ENCODE peak calls at places on chromosome 21, in nine cellular contexts. T is foreskin fibroblast; B is CD4-positive, alpha-beta T cell; D is endodermal cell; Q is neural crest cell; I is WTC11; U is body of pancreas; S is nephron progenitor cell; Y is fibroblast of lung. G is an unnamed sample.

GRCh38 chr21:29904359-29905282 is 35.2 kb downstream of the GRIK1 start:
- DNase-seq in T (peak), B (no peak), D (peak), Q (no peak), I (no peak), U (no peak), S (no peak), Y (peak), G (no peak)

GRCh38 chr21:17491716-17492414 is 21.0 kb upstream of the CXADR start:
- DNase-seq in T (peak), B (no peak), D (no peak), Q (no peak), I (no peak), U (peak), S (no peak), Y (peak), G (no peak)

GRCh38 chr21:25735221-25735894 is 586 bp downstream of the GABPA start:
- DNase-seq in T (peak), B (peak), D (peak), Q (peak), I (peak), U (peak), S (peak), Y (peak), G (peak)

GRCh38 chr21:16084776-16085364 is 355.1 kb downstream of the USP25 start:
- DNase-seq in T (peak), B (no peak), D (no peak), Q (no peak), I (no peak), U (peak), S (no peak), Y (peak), G (no peak)

GRCh38 chr21:24375201-24375600 is 1232.1 kb downstream of the MRPL39 start:
- DNase-seq in T (no peak), B (no peak), D (peak), Q (no peak), I (peak), U (no peak), S (no peak), Y (no peak), G (no peak)

GRCh38 chr21:15004721-15005370 is 60.0 kb downstream of the NRIP1 start:
- DNase-seq in T (peak), B (no peak), D (no peak), Q (no peak), I (no peak), U (no peak), S (no peak), Y (peak), G (no peak)

GRCh38 chr21:42437786-42438185 is 34.1 kb downstream of the UBASH3A start:
- DNase-seq in T (no peak), B (no peak), D (peak), Q (no peak), I (peak), U (no peak), S (peak), Y (no peak), G (no peak)

GRCh38 chr21:38813143-38813542 is 7.4 kb downstream of the ETS2 start:
- DNase-seq in T (no peak), B (no peak), D (peak), Q (no peak), I (peak), U (no peak), S (no peak), Y (no peak), G (peak)

GRCh38 chr21:27298465-27298864 is 331.6 kb upstream of the ADAMTS5 start:
- DNase-seq in T (peak), B (no peak), D (no peak), Q (no peak), I (no peak), U (no peak), S (no peak), Y (no peak), G (no peak)

GRCh38 chr21:37009740-37010341 is 3.3 kb downstream of the RIPPLY3 start:
- DNase-seq in T (peak), B (peak), D (peak), Q (peak), I (peak), U (peak), S (peak), Y (peak), G (peak)

GRCh38 chr21:28111151-28111619 is 881.5 kb downstream of the LTN1 start:
- DNase-seq in T (peak), B (no peak), D (no peak), Q (no peak), I (no peak), U (peak), S (peak), Y (peak), G (no peak)

GRCh38 chr21:24395320-24395933 is 1211.9 kb downstream of the MRPL39 start:
- DNase-seq in T (no peak), B (no peak), D (no peak), Q (no peak), I (no peak), U (no peak), S (no peak), Y (peak), G (no peak)

GRCh38 chr21:28445081-28445830 is 547.4 kb downstream of the LTN1 start:
- DNase-seq in T (peak), B (no peak), D (no peak), Q (no peak), I (no peak), U (no peak), S (no peak), Y (peak), G (no peak)

GRCh38 chr21:39971961-39972360 is 104.7 kb downstream of the PCP4 start:
- DNase-seq in T (no peak), B (no peak), D (no peak), Q (no peak), I (no peak), U (no peak), S (no peak), Y (no peak), G (no peak)

GRCh38 chr21:25790122-25790951 is 55.6 kb downstream of the GABPA start:
- DNase-seq in T (peak), B (no peak), D (peak), Q (no peak), I (no peak), U (no peak), S (no peak), Y (peak), G (no peak)

GRCh38 chr21:38913120-38913975 is 107.6 kb downstream of the ETS2 start:
- DNase-seq in T (peak), B (no peak), D (peak), Q (peak), I (peak), U (peak), S (peak), Y (peak), G (peak)

GRCh38 chr21:38241029-38241740 is 15.6 kb upstream of the KCNJ15 start:
- DNase-seq in T (peak), B (no peak), D (no peak), Q (no peak), I (no peak), U (peak), S (no peak), Y (peak), G (no peak)

GRCh38 chr21:37803076-37803475 is 113.2 kb downstream of the KCNJ6 start:
- DNase-seq in T (no peak), B (no peak), D (no peak), Q (no peak), I (no peak), U (no peak), S (no peak), Y (no peak), G (no peak)

GRCh38 chr21:25569711-25570110 is 37.6 kb downstream of the MRPL39 start:
- DNase-seq in T (no peak), B (no peak), D (no peak), Q (no peak), I (no peak), U (no peak), S (no peak), Y (no peak), G (no peak)

GRCh38 chr21:40120944-40121575 is 253.8 kb downstream of the PCP4 start:
- DNase-seq in T (peak), B (no peak), D (no peak), Q (no peak), I (no peak), U (peak), S (no peak), Y (peak), G (no peak)

GRCh38 chr21:46667191-46667734 is 31.8 kb downstream of the PRMT2 start:
- DNase-seq in T (peak), B (no peak), D (peak), Q (no peak), I (peak), U (no peak), S (peak), Y (peak), G (no peak)

GRCh38 chr21:34073749-34074282 is 438 bp downstream of the MRPS6 start:
- DNase-seq in T (peak), B (peak), D (peak), Q (peak), I (peak), U (no peak), S (peak), Y (no peak), G (peak)

GRCh38 chr21:25298512-25299491 is 308.5 kb downstream of the MRPL39 start:
- DNase-seq in T (no peak), B (no peak), D (no peak), Q (no peak), I (no peak), U (no peak), S (no peak), Y (peak), G (no peak)

GRCh38 chr21:15207231-15207630 is 142.4 kb upstream of the NRIP1 start:
- DNase-seq in T (peak), B (no peak), D (no peak), Q (no peak), I (no peak), U (no peak), S (no peak), Y (no peak), G (no peak)

GRCh38 chr21:39644069-39644468 is 31.3 kb downstream of the B3GALT5 start:
- DNase-seq in T (no peak), B (no peak), D (no peak), Q (no peak), I (no peak), U (no peak), S (no peak), Y (no peak), G (no peak)

GRCh38 chr21:38048241-38048640 is 132.0 kb upstream of the KCNJ6 start:
- DNase-seq in T (no peak), B (no peak), D (no peak), Q (no peak), I (no peak), U (no peak), S (no peak), Y (no peak), G (no peak)

GRCh38 chr21:37276377-37276776 is 9.2 kb upstream of the VPS26C start:
- DNase-seq in T (no peak), B (no peak), D (no peak), Q (no peak), I (no peak), U (no peak), S (no peak), Y (no peak), G (no peak)

GRCh38 chr21:39451332-39452206 is at the start of gene SH3BGR:
- DNase-seq in T (peak), B (no peak), D (peak), Q (no peak), I (peak), U (peak), S (peak), Y (peak), G (no peak)

GRCh38 chr21:34333150-34333739 is 30.6 kb upstream of the KCNE2 start:
- DNase-seq in T (peak), B (no peak), D (no peak), Q (no peak), I (no peak), U (no peak), S (no peak), Y (peak), G (no peak)

GRCh38 chr21:20388400-20388799 is 609.8 kb upstream of the NCAM2 start:
- DNase-seq in T (no peak), B (no peak), D (no peak), Q (no peak), I (peak), U (no peak), S (no peak), Y (no peak), G (no peak)

GRCh38 chr21:36636439-36636838 is 62.5 kb upstream of the SIM2 start:
- DNase-seq in T (no peak), B (no peak), D (no peak), Q (no peak), I (no peak), U (no peak), S (no peak), Y (no peak), G (no peak)

GRCh38 chr21:33025106-33025470 is 647 bp upstream of the OLIG2 start:
- DNase-seq in T (no peak), B (no peak), D (peak), Q (peak), I (peak), U (no peak), S (peak), Y (no peak), G (no peak)
- TF ChIP-seq CTCF in T (no peak), B (no peak), D (peak), Q (peak), I (no peak), U (no peak), S (peak), Y (no peak), G (no peak)

GRCh38 chr21:41369105-41369914 is 7.5 kb downstream of the MX2 start:
- DNase-seq in T (no peak), B (no peak), D (peak), Q (peak), I (peak), U (peak), S (peak), Y (no peak), G (no peak)
- TF ChIP-seq CTCF in T (peak), B (no peak), D (peak), Q (peak), I (no peak), U (peak), S (peak), Y (no peak), G (no peak)

DNA sequence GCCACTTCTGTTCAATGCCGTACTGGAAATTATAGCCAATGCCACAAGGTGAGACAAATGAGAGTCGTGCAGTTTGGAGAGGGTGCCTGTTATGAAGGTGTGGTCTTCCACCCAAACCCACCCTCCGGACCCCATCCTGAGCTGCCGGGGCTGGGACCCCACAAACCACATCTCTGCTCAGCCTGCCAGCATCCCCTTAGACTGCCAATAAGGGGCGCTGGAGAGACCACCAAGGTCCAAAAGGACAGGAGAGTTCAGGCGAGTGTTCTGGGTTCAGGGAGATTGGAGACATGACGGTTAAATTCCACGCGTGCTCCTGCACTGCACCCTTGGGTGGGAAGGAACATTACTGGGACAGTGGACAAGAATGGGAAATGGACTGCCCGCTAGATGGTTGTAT is 48.7 kb upstream of the COL18A1 start:
- DNase-seq in T (no peak), B (no peak), D (peak), Q (no peak), I (peak), U (no peak), S (no peak), Y (no peak), G (peak)
- TF ChIP-seq CTCF in T (no peak), B (no peak), D (peak), Q (peak), I (no peak), U (no peak), S (no peak), Y (no peak), G (no peak)

GRCh38 chr21:32307706-32308105 is 9.1 kb downstream of the MRAP start:
- DNase-seq in T (peak), B (no peak), D (no peak), Q (no peak), I (no peak), U (no peak), S (no peak), Y (peak), G (no peak)

GRCh38 chr21:32303385-32303784 is 4.7 kb downstream of the MRAP start:
- DNase-seq in T (no peak), B (no peak), D (no peak), Q (no peak), I (no peak), U (no peak), S (no peak), Y (no peak), G (no peak)

GRCh38 chr21:32304998-32305397 is 6.3 kb downstream of the MRAP start:
- DNase-seq in T (no peak), B (no peak), D (no peak), Q (no peak), I (no peak), U (no peak), S (no peak), Y (no peak), G (no peak)

GRCh38 chr21:32308696-32309095 is 10.0 kb downstream of the MRAP start:
- DNase-seq in T (no peak), B (no peak), D (no peak), Q (no peak), I (no peak), U (no peak), S (no peak), Y (no peak), G (no peak)

GRCh38 chr21:32306021-32306780 is 7.5 kb downstream of the MRAP start:
- DNase-seq in T (peak), B (no peak), D (peak), Q (peak), I (peak), U (no peak), S (peak), Y (peak), G (no peak)
- TF ChIP-seq CTCF in T (no peak), B (no peak), D (peak), Q (peak), I (peak), U (no peak), S (peak), Y (no peak), G (no peak)

GRCh38 chr21:43975469-43976098 is 36.5 kb upstream of the TRAPPC10 start:
- DNase-seq in T (peak), B (peak), D (peak), Q (peak), I (peak), U (peak), S (peak), Y (peak), G (peak)
- TF ChIP-seq CTCF in T (peak), B (peak), D (peak), Q (peak), I (peak), U (peak), S (peak), Y (peak), G (peak)

GRCh38 chr21:45471229-45472052 is 66.5 kb downstream of the COL18A1 start:
- DNase-seq in T (peak), B (no peak), D (no peak), Q (no peak), I (no peak), U (peak), S (no peak), Y (peak), G (peak)
- TF ChIP-seq CTCF in T (no peak), B (no peak), D (no peak), Q (no peak), I (no peak), U (no peak), S (no peak), Y (no peak), G (peak)

GRCh38 chr21:35624896-35625295 is 435.4 kb downstream of the SETD4 start:
- DNase-seq in T (no peak), B (no peak), D (no peak), Q (no peak), I (no peak), U (no peak), S (no peak), Y (no peak), G (no peak)
- TF ChIP-seq CTCF in T (no peak), B (no peak), D (no peak), Q (no peak), I (no peak), U (no peak), S (no peak), Y (no peak), G (no peak)

DNA sequence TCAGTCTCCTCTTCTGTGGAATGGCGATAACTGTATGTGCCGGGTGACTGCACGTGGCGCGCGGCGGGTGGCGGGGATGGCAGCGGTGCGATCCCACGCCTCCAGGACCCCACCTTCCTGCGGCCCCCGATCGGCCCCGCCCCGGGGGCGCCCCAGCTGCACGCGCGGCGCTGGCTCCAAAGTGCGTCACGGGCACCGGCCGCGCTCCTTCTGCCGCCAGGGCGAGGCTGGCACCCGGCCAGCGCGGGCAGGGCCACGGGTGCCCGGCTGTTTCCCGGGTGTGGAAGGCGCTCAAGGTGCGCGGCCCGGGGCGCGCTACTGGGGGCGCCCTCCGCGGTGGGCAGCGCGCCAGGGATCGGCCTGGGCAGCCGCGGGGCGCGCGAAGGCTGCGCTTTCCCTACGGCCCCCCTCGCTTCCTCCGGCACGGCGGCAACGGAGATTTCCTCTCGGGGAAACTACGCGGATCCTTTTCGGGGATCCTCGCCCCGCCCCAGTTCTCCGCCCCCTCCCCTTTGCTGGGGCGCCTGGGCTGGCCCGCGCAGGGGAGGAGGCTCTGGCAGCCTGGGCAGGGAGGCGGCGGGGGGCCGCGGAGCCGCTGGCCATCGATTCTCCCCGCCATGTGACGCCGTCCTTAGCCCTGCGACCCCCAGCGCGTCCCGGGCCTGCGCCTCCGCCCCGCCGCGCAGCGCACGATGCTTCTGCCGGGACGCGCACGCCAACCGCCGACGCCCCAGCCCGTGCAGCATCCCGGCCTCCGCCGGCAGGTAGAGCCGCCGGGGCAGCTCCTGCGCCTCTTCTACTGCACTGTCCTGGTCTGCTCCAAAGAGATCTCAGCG is at the start of gene EVA1C:
- DNase-seq in T (peak), B (peak), D (peak), Q (no peak), I (peak), U (peak), S (peak), Y (peak), G (peak)
- TF ChIP-seq CTCF in T (no peak), B (no peak), D (no peak), Q (no peak), I (no peak), U (peak), S (no peak), Y (no peak), G (peak)

G was measured in right lobe of liver.